ENCODE peak calls at places on chromosomes 5 and 9, in seven cellular contexts. C is GM04503, J is neuronal stem cell, N is mucosa of gallbladder, L is kidney tubule cell, V is coronary artery, D is Calu3. Q is an unnamed sample.

GRCh38 chr9:115039686-115040085 is 78.3 kb downstream of the TNC start:
- DNase-seq in L (no peak), D (no peak), C (no peak), V (no peak), N (no peak), J (no peak), Q (no peak)

GRCh38 chr5:130710596-130710995 is 454.5 kb downstream of the HINT1 start:
- DNase-seq in V (no peak), N (no peak), C (no peak), J (no peak), D (peak), L (peak), Q (no peak)

GRCh38 chr9:107438211-107439030 is 51.1 kb downstream of the KLF4 start:
- DNase-seq in J (no peak), N (no peak), V (no peak), D (no peak), L (no peak), C (no peak), Q (no peak)

GRCh38 chr5:97231025-97231636 is 48.1 kb upstream of the RIOK2 start:
- DNase-seq in D (peak), N (peak), V (no peak), L (peak), J (peak), C (peak), Q (peak)

GRCh38 chr5:72540759-72541438 is 33.7 kb upstream of the ZNF366 start:
- DNase-seq in J (no peak), D (no peak), C (no peak), N (no peak), L (no peak), V (no peak), Q (no peak)

GRCh38 chr5:136731241-136731885 is 366.0 kb upstream of the TRPC7 start:
- DNase-seq in L (peak), C (no peak), J (no peak), D (no peak), N (no peak), V (no peak), Q (no peak)

GRCh38 chr5:79746645-79747044 is 57.0 kb downstream of the CMYA5 start:
- DNase-seq in V (no peak), D (no peak), L (no peak), C (no peak), J (no peak), N (no peak), Q (no peak)

GRCh38 chr9:78599939-78600338 is 303.0 kb downstream of the PSAT1 start:
- DNase-seq in L (no peak), J (no peak), D (no peak), C (no peak), V (no peak), N (no peak), Q (no peak)

GRCh38 chr5:55626805-55627204 is 85.3 kb downstream of the SLC38A9 start:
- DNase-seq in L (no peak), C (no peak), N (no peak), J (no peak), V (no peak), D (no peak), Q (no peak)

GRCh38 chr9:71355884-71356283 is 234.5 kb upstream of the TRPM3 start:
- DNase-seq in D (no peak), C (no peak), N (no peak), J (peak), V (no peak), L (no peak), Q (no peak)